ENCODE peak calls at places on chromosome 14, in six cellular contexts. One of them, this sample, is unnamed. For H3K9me3, H3K4me1 and H3K36me3, the result is how much of the 10 kb centered on the place peaks cover.

GRCh38 chr14:65170768-65171251 is 68.5 kb upstream of the MAX start:
- DNase-seq in HepG2: no peak
- DNase-seq in cardiac muscle cell: peak
- DNase-seq in mucosa of descending colon: peak
- DNase-seq in body of pancreas: peak
- DNase-seq in heart left ventricle: no peak
- DNase-seq in this sample: peak

GRCh38 chr14:76780875-76781647 is 19.8 kb downstream of the VASH1 start:
- DNase-seq in HepG2: no peak
- DNase-seq in cardiac muscle cell: no peak
- DNase-seq in mucosa of descending colon: no peak
- DNase-seq in body of pancreas: no peak
- DNase-seq in heart left ventricle: no peak
- DNase-seq in this sample: no peak

GRCh38 chr14:43665570-43666267 is 841.4 kb downstream of the FSCB start:
- DNase-seq in HepG2: no peak
- DNase-seq in cardiac muscle cell: no peak
- DNase-seq in mucosa of descending colon: no peak
- DNase-seq in body of pancreas: peak
- DNase-seq in heart left ventricle: no peak
- DNase-seq in this sample: no peak

GRCh38 chr14:33564774-33565630 is 385.9 kb downstream of the EGLN3 start:
- DNase-seq in HepG2: peak
- DNase-seq in cardiac muscle cell: no peak
- DNase-seq in mucosa of descending colon: no peak
- DNase-seq in body of pancreas: no peak
- DNase-seq in heart left ventricle: no peak
- DNase-seq in this sample: no peak

GRCh38 chr14:35121026-35121886 is 534 bp downstream of the PPP2R3C start:
- DNase-seq in HepG2: no peak
- DNase-seq in cardiac muscle cell: no peak
- DNase-seq in mucosa of descending colon: peak
- DNase-seq in body of pancreas: peak
- DNase-seq in heart left ventricle: no peak
- DNase-seq in this sample: no peak

GRCh38 chr14:22955702-22956575 is 951 bp downstream of the HAUS4 start:
- DNase-seq in HepG2: peak
- DNase-seq in cardiac muscle cell: no peak
- DNase-seq in mucosa of descending colon: no peak
- DNase-seq in body of pancreas: no peak
- DNase-seq in heart left ventricle: no peak
- DNase-seq in this sample: peak

GRCh38 chr14:88849717-88850116 is 25.3 kb downstream of the TTC8 start:
- DNase-seq in HepG2: no peak
- DNase-seq in cardiac muscle cell: no peak
- DNase-seq in mucosa of descending colon: no peak
- DNase-seq in body of pancreas: no peak
- DNase-seq in heart left ventricle: no peak
- DNase-seq in this sample: no peak

GRCh38 chr14:28102814-28103213 is 663.8 kb upstream of the FOXG1 start:
- DNase-seq in HepG2: no peak
- DNase-seq in cardiac muscle cell: peak
- DNase-seq in mucosa of descending colon: no peak
- DNase-seq in body of pancreas: no peak
- DNase-seq in heart left ventricle: no peak
- DNase-seq in this sample: no peak

GRCh38 chr14:58635041-58635440 is 2.7 kb upstream of the DACT1 start:
- DNase-seq in HepG2: no peak
- DNase-seq in cardiac muscle cell: no peak
- DNase-seq in mucosa of descending colon: no peak
- DNase-seq in body of pancreas: no peak
- DNase-seq in heart left ventricle: no peak
- DNase-seq in this sample: no peak

GRCh38 chr14:30533126-30533525 is 25.8 kb upstream of the G2E3 start:
- DNase-seq in HepG2: no peak
- DNase-seq in cardiac muscle cell: no peak
- DNase-seq in mucosa of descending colon: no peak
- DNase-seq in body of pancreas: no peak
- DNase-seq in heart left ventricle: no peak
- DNase-seq in this sample: no peak

GRCh38 chr14:94051115-94051514 is 25.0 kb downstream of the OTUB2 start:
- DNase-seq in HepG2: no peak
- DNase-seq in cardiac muscle cell: peak
- DNase-seq in mucosa of descending colon: no peak
- DNase-seq in body of pancreas: peak
- DNase-seq in heart left ventricle: peak
- DNase-seq in this sample: peak

GRCh38 chr14:20143911-20144310 is 5.3 kb downstream of the OR4N5 start:
- DNase-seq in HepG2: peak
- DNase-seq in cardiac muscle cell: no peak
- DNase-seq in mucosa of descending colon: no peak
- DNase-seq in body of pancreas: no peak
- DNase-seq in heart left ventricle: no peak
- DNase-seq in this sample: no peak

GRCh38 chr14:62431496-62431895 is 613.8 kb downstream of the KCNH5 start:
- DNase-seq in HepG2: no peak
- DNase-seq in cardiac muscle cell: no peak
- DNase-seq in mucosa of descending colon: no peak
- DNase-seq in body of pancreas: no peak
- DNase-seq in heart left ventricle: no peak
- DNase-seq in this sample: no peak

GRCh38 chr14:62432955-62433354 is 612.3 kb downstream of the KCNH5 start:
- DNase-seq in HepG2: no peak
- DNase-seq in cardiac muscle cell: no peak
- DNase-seq in mucosa of descending colon: no peak
- DNase-seq in body of pancreas: no peak
- DNase-seq in heart left ventricle: no peak
- DNase-seq in this sample: no peak

GRCh38 chr14:62439210-62439609 is 606.0 kb downstream of the KCNH5 start:
- DNase-seq in HepG2: no peak
- DNase-seq in cardiac muscle cell: no peak
- DNase-seq in mucosa of descending colon: no peak
- DNase-seq in body of pancreas: no peak
- DNase-seq in heart left ventricle: no peak
- DNase-seq in this sample: no peak

GRCh38 chr14:62436256-62436655 is 609.0 kb downstream of the KCNH5 start:
- DNase-seq in HepG2: no peak
- DNase-seq in cardiac muscle cell: no peak
- DNase-seq in mucosa of descending colon: no peak
- DNase-seq in body of pancreas: no peak
- DNase-seq in heart left ventricle: no peak
- DNase-seq in this sample: peak
- H3K9me3 ChIP-seq in HepG2: half or more
- H3K9me3 ChIP-seq in cardiac muscle cell: under half
- H3K9me3 ChIP-seq in mucosa of descending colon: half or more
- H3K9me3 ChIP-seq in body of pancreas: under half
- H3K9me3 ChIP-seq in heart left ventricle: half or more
- H3K9me3 ChIP-seq in this sample: under half

GRCh38 chr14:51445001-51445390 is 204.9 kb downstream of the TMX1 start:
- DNase-seq in HepG2: no peak
- DNase-seq in cardiac muscle cell: no peak
- DNase-seq in mucosa of descending colon: no peak
- DNase-seq in body of pancreas: no peak
- DNase-seq in heart left ventricle: no peak
- DNase-seq in this sample: no peak
- H3K4me1 ChIP-seq in HepG2: under half
- H3K4me1 ChIP-seq in cardiac muscle cell: under half
- H3K4me1 ChIP-seq in mucosa of descending colon: under half
- H3K4me1 ChIP-seq in body of pancreas: under half
- H3K4me1 ChIP-seq in heart left ventricle: under half
- H3K4me1 ChIP-seq in this sample: under half

DNA sequence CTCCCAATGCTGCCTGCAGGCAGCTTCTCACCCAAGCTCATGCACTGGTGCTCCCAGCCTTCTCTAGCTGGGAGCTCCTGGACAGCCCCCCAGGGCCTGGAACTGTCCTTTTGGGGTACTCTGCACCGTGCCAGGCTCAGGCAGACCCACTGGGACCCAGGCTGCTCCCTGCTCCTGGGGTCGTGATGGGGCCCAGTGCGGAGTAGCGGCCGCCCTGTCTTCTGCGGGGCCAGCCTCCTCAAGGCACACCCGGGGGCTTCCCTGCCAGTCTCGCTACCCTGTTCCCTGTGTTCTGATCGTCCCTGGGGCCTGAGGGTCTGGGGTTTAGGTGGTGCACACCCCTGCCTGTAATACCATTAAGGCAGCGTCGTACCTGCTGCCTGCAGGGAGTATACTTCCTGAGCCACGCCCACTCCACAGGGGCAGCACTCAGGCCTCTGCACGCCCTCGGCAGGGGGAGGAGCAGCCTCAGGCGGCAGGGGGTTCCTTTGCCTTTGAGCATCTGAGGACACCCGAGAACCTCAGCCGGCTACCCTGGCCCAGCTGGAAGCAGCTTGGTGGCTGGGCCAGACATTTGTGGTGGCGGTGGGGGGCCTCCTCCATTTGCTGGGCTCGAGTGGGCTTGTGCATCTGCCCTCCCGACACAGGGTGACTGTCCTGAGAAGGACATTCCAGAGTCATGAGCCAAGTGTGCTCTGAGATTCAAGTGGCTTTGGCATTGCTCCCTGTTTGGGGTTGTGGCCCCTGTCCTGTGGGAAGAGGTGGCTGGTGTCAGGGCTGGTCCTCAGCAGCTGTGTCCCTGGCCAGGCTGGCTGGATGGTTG is 9.2 kb upstream of the CRIP2 start:
- DNase-seq in HepG2: no peak
- DNase-seq in cardiac muscle cell: peak
- DNase-seq in mucosa of descending colon: no peak
- DNase-seq in body of pancreas: no peak
- DNase-seq in heart left ventricle: peak
- DNase-seq in this sample: no peak
- H3K36me3 ChIP-seq in HepG2: under half
- H3K36me3 ChIP-seq in cardiac muscle cell: under half
- H3K36me3 ChIP-seq in mucosa of descending colon: under half
- H3K36me3 ChIP-seq in body of pancreas: under half
- H3K36me3 ChIP-seq in heart left ventricle: under half
- H3K36me3 ChIP-seq in this sample: under half

GRCh38 chr14:59920378-59920683 is 387 bp downstream of the LRRC9 start:
- DNase-seq in HepG2: no peak
- DNase-seq in cardiac muscle cell: no peak
- DNase-seq in mucosa of descending colon: no peak
- DNase-seq in body of pancreas: no peak
- DNase-seq in heart left ventricle: no peak
- DNase-seq in this sample: no peak
- H3K9me3 ChIP-seq in HepG2: under half
- H3K9me3 ChIP-seq in cardiac muscle cell: under half
- H3K9me3 ChIP-seq in mucosa of descending colon: under half
- H3K9me3 ChIP-seq in body of pancreas: under half
- H3K9me3 ChIP-seq in heart left ventricle: under half
- H3K9me3 ChIP-seq in this sample: under half

This sample was measured in small intestine.